ENCODE peak calls at places on chromosomes 2 and 18, in four cellular contexts. W is fibroblast of lung, J is trophoblast cell, X is HepG2. D is an unnamed sample.

GRCh38 chr18:76467371-76468190 is 27.5 kb downstream of the ZNF516 start:
- DNase-seq in W (peak), J (no peak), X (no peak), D (no peak)

GRCh38 chr2:86704482-86704971 is 15.6 kb upstream of the RMND5A start:
- DNase-seq in W (peak), J (no peak), X (peak), D (peak)

GRCh38 chr2:98601532-98602132 is 6.7 kb downstream of the COA5 start:
- DNase-seq in W (peak), J (peak), X (peak), D (peak)

GRCh38 chr2:86673976-86674670 is 46.0 kb upstream of the RMND5A start:
- DNase-seq in W (peak), J (no peak), X (no peak), D (no peak)

GRCh38 chr2:108593547-108594098 is 59.4 kb downstream of the LIMS1 start:
- DNase-seq in W (peak), J (no peak), X (no peak), D (no peak)

GRCh38 chr2:26740890-26741302 is 23.2 kb upstream of the SLC35F6 start:
- DNase-seq in W (no peak), J (no peak), X (no peak), D (peak)

GRCh38 chr2:172484253-172484652 is 56.9 kb downstream of the ITGA6 start:
- DNase-seq in W (peak), J (no peak), X (peak), D (peak)

GRCh38 chr2:175684466-175684865 is 317.6 kb downstream of the LNPK start:
- DNase-seq in W (no peak), J (peak), X (peak), D (no peak)

GRCh38 chr2:80490964-80491363 is 186.4 kb upstream of the LRRTM1 start:
- DNase-seq in W (no peak), J (peak), X (no peak), D (no peak)

GRCh38 chr18:70132999-70133398 is 72.5 kb downstream of the RTTN start:
- DNase-seq in W (peak), J (no peak), X (peak), D (no peak)

GRCh38 chr18:74459877-74460276 is 2.8 kb upstream of the DIPK1C start:
- DNase-seq in W (no peak), J (no peak), X (no peak), D (no peak)

GRCh38 chr2:201938151-201938815 is 95.4 kb upstream of the FZD7 start:
- DNase-seq in W (peak), J (no peak), X (no peak), D (no peak)

GRCh38 chr2:176080540-176081355 is 3.0 kb downstream of the EVX2 start:
- DNase-seq in W (no peak), J (peak), X (no peak), D (no peak)

GRCh38 chr2:193240752-193241151 is 1046.0 kb upstream of the TMEFF2 start:
- DNase-seq in W (no peak), J (no peak), X (peak), D (peak)

GRCh38 chr2:66084948-66085590 is 349.9 kb upstream of the MEIS1 start:
- DNase-seq in W (no peak), J (no peak), X (no peak), D (no peak)

GRCh38 chr2:142270291-142270690 is 139.5 kb upstream of the LRP1B start:
- DNase-seq in W (no peak), J (no peak), X (no peak), D (no peak)

GRCh38 chr2:134206029-134206428 is 47.8 kb upstream of the MGAT5 start:
- DNase-seq in W (peak), J (no peak), X (no peak), D (no peak)

GRCh38 chr2:183224933-183225332 is 100.7 kb downstream of the NUP35 start:
- DNase-seq in W (peak), J (no peak), X (no peak), D (no peak)

GRCh38 chr2:85666435-85666924 is 1.5 kb downstream of the SFTPB start:
- DNase-seq in W (no peak), J (no peak), X (no peak), D (no peak)

GRCh38 chr18:79552696-79553095 is 126.9 kb upstream of the CTDP1 start:
- DNase-seq in W (no peak), J (no peak), X (no peak), D (no peak)

GRCh38 chr2:133484106-133484505 is 84.2 kb downstream of the NCKAP5 start:
- DNase-seq in W (peak), J (no peak), X (no peak), D (no peak)

GRCh38 chr2:120988051-120988707 is 252.5 kb downstream of the GLI2 start:
- DNase-seq in W (no peak), J (no peak), X (no peak), D (no peak)

GRCh38 chr2:39640107-39640506 is 25.6 kb upstream of the TMEM178A start:
- DNase-seq in W (no peak), J (no peak), X (no peak), D (no peak)

GRCh38 chr2:119352357-119352756 is 14.3 kb downstream of the C2orf76 start:
- DNase-seq in W (no peak), J (no peak), X (no peak), D (no peak)

GRCh38 chr2:218030409-218031195 is 27.8 kb upstream of the TNS1 start:
- DNase-seq in W (no peak), J (no peak), X (no peak), D (no peak)

GRCh38 chr2:238120463-238121298 is 17.8 kb upstream of the KLHL30 start:
- DNase-seq in W (peak), J (no peak), X (no peak), D (no peak)

GRCh38 chr2:29074401-29074800 is at the start of gene PCARE:
- DNase-seq in W (no peak), J (no peak), X (no peak), D (no peak)

GRCh38 chr2:10385933-10386773 is 62.0 kb downstream of the ODC1 start:
- DNase-seq in W (peak), J (no peak), X (peak), D (peak)

GRCh38 chr2:168521342-168521741 is 65.3 kb downstream of the CERS6 start:
- DNase-seq in W (peak), J (no peak), X (no peak), D (peak)

GRCh38 chr2:212032032-212032431 is 506.6 kb downstream of the ERBB4 start:
- DNase-seq in W (peak), J (no peak), X (no peak), D (no peak)

GRCh38 chr2:54724560-54725342 is 1.3 kb downstream of the EML6 start:
- DNase-seq in W (peak), J (peak), X (no peak), D (peak)

GRCh38 chr2:234272069-234272850 is 221.8 kb downstream of the SPP2 start:
- DNase-seq in W (no peak), J (no peak), X (no peak), D (no peak)

GRCh38 chr2:174495365-174496012 is 8.7 kb upstream of the GPR155 start:
- DNase-seq in W (no peak), J (peak), X (no peak), D (no peak)

GRCh38 chr18:44601447-44601846 is 79.2 kb upstream of the SETBP1 start:
- DNase-seq in W (peak), J (no peak), X (no peak), D (no peak)

GRCh38 chr2:24969784-24970183 is 2.0 kb downstream of the DNAJC27 start:
- DNase-seq in W (no peak), J (no peak), X (no peak), D (no peak)

GRCh38 chr2:28252308-28252707 is 140.3 kb upstream of the FOSL2 start:
- DNase-seq in W (no peak), J (no peak), X (no peak), D (peak)

GRCh38 chr2:233934524-233934923 is 17.4 kb downstream of the TRPM8 start:
- DNase-seq in W (no peak), J (no peak), X (no peak), D (no peak)

GRCh38 chr2:231257763-231258162 is 59.3 kb downstream of the ARMC9 start:
- DNase-seq in W (no peak), J (no peak), X (no peak), D (no peak)

DNA sequence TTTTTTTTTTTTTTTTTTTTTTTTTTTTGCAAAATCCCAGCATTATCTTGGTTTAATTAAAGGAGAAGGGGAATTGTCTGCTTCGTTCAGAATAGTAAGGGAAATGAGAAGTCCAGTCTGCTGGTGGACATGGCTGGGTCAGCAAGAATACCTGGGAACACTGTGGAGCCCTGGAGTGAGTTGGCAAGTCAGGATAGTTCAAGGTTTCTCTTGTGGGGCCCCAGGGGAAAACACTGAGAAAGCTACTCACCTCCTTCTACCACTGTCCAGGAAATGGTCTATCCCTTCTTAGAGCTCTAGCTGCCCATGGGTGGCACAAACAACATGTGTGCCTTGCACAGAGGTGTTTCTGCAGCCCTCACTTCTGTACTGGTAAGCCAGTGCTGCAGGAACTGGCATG is 169.1 kb upstream of the SIX2 start:
- DNase-seq in W (no peak), J (no peak), X (no peak), D (no peak)
- H3K27ac ChIP-seq in W (peak), J (no peak), X (no peak), D (no peak)

GRCh38 chr2:239290618-239291504 is 110.0 kb downstream of the HDAC4 start:
- DNase-seq in W (peak), J (no peak), X (no peak), D (no peak)
- H3K4me3 ChIP-seq in W (no peak), J (no peak), X (no peak), D (no peak)

GRCh38 chr18:32802606-32803451 is 30.0 kb upstream of the KLHL14 start:
- DNase-seq in W (no peak), J (no peak), X (peak), D (no peak)
- H3K27ac ChIP-seq in W (no peak), J (no peak), X (peak), D (no peak)

DNA sequence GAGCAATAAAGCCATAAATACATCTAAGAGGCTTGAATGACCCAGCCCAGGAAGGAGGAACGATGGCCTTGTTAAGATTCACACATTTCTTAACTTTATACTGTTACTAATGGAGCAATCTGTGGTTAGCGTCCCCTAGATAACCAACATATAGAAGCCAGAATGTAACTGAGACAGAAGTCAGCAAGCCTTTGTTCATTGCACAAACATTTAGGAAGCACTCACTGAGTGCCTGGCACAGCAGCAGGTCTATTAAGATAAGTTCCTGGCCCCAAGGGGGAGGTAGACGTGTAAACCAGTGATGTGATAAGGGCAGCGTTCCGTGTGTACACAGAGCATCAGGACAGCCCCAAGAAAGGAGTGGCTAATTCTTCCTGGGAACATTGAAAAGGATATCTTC is 63.6 kb upstream of the ATL2 start:
- DNase-seq in W (no peak), J (no peak), X (no peak), D (peak)
- H3K4me3 ChIP-seq in W (no peak), J (no peak), X (no peak), D (no peak)